ENCODE peak calls at places on chromosomes 1 and 21, in nine cellular contexts. T, W, C, K, V, X, B, H and A are unnamed samples.

GRCh38 chr1:30768169-30768829 is 10.7 kb upstream of the LAPTM5 start:
- DNase-seq in T (no peak), W (no peak), C (no peak), K (no peak), V (no peak), X (no peak), B (no peak), H (no peak), A (no peak)

GRCh38 chr1:172322219-172323061 is 98.0 kb upstream of the C1orf105 start:
- DNase-seq in T (no peak), W (peak), C (peak), K (no peak), V (peak), X (peak), B (peak), H (peak), A (peak)

GRCh38 chr1:183277821-183278735 is 92.0 kb downstream of the LAMC2 start:
- DNase-seq in T (no peak), W (no peak), C (no peak), K (no peak), V (peak), X (no peak), B (no peak), H (no peak), A (peak)

GRCh38 chr1:28740118-28740517 is 3.4 kb downstream of the YTHDF2 start:
- DNase-seq in T (no peak), W (no peak), C (no peak), K (no peak), V (no peak), X (no peak), B (no peak), H (no peak), A (no peak)

GRCh38 chr1:86733340-86733739 is 29.0 kb downstream of the SH3GLB1 start:
- DNase-seq in T (no peak), W (no peak), C (no peak), K (no peak), V (no peak), X (no peak), B (no peak), H (no peak), A (no peak)

GRCh38 chr1:14970115-14970798 is 183.3 kb upstream of the TMEM51 start:
- DNase-seq in T (no peak), W (peak), C (no peak), K (no peak), V (peak), X (peak), B (no peak), H (no peak), A (peak)

GRCh38 chr1:233019921-233020320 is 69.5 kb downstream of the NTPCR start:
- DNase-seq in T (no peak), W (no peak), C (no peak), K (no peak), V (no peak), X (no peak), B (no peak), H (no peak), A (no peak)

GRCh38 chr1:230104395-230105244 is 37.6 kb downstream of the GALNT2 start:
- DNase-seq in T (peak), W (peak), C (peak), K (peak), V (peak), X (peak), B (no peak), H (peak), A (peak)

GRCh38 chr1:177432897-177433296 is 262.1 kb downstream of the BRINP2 start:
- DNase-seq in T (no peak), W (no peak), C (no peak), K (no peak), V (peak), X (no peak), B (no peak), H (no peak), A (no peak)

GRCh38 chr21:38352536-38353219 is 95.9 kb downstream of the KCNJ15 start:
- DNase-seq in T (peak), W (peak), C (no peak), K (no peak), V (peak), X (peak), B (peak), H (peak), A (peak)

GRCh38 chr1:43432907-43433306 is 20.8 kb downstream of the HYI start:
- DNase-seq in T (no peak), W (peak), C (no peak), K (no peak), V (no peak), X (no peak), B (no peak), H (no peak), A (peak)

GRCh38 chr1:105485207-105485606 is 1571.3 kb upstream of the PRMT6 start:
- DNase-seq in T (no peak), W (no peak), C (no peak), K (no peak), V (peak), X (no peak), B (no peak), H (no peak), A (no peak)

GRCh38 chr21:39381009-39381408 is 32.1 kb upstream of the HMGN1 start:
- DNase-seq in T (no peak), W (no peak), C (no peak), K (no peak), V (no peak), X (no peak), B (no peak), H (no peak), A (no peak)

GRCh38 chr1:93672069-93672468 is 9.6 kb downstream of the BCAR3 start:
- DNase-seq in T (no peak), W (peak), C (peak), K (no peak), V (peak), X (peak), B (no peak), H (peak), A (no peak)

GRCh38 chr21:25960423-25960822 is 210.1 kb downstream of the APP start:
- DNase-seq in T (no peak), W (no peak), C (no peak), K (no peak), V (no peak), X (no peak), B (no peak), H (no peak), A (no peak)

GRCh38 chr1:201330541-201330940 is 46.9 kb downstream of the TNNT2 start:
- DNase-seq in T (no peak), W (no peak), C (no peak), K (no peak), V (no peak), X (no peak), B (no peak), H (peak), A (no peak)

GRCh38 chr21:15421521-15421920 is 308.3 kb upstream of the USP25 start:
- DNase-seq in T (no peak), W (no peak), C (no peak), K (no peak), V (no peak), X (no peak), B (no peak), H (no peak), A (no peak)

GRCh38 chr1:236066828-236067386 is 2.0 kb upstream of the NID1 start:
- DNase-seq in T (peak), W (no peak), C (no peak), K (peak), V (no peak), X (peak), B (no peak), H (peak), A (peak)

DNA sequence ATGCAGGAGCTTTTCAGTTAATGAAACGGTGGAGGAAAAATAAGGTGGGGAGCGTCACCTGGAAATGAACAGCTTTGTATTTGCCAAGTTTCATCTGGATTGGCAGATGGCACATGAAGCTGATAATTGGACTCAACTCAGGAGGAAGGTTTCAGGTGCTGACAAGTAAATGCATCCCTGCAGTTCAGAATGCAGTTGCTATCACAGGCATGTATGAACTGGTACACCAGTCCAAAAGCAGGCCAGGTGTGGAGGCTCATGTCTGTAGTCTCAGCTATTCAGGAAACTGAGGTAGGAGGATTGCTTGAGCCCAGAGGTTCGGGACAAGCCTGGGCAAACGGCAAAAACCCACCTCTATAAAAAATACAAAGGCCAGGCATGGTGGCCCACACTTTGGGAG is 15.5 kb downstream of the DEGS1 start:
- DNase-seq in T (no peak), W (no peak), C (no peak), K (no peak), V (no peak), X (no peak), B (no peak), H (no peak), A (no peak)
- TF ChIP-seq CTCF in T (no peak), W (no peak), C (no peak), K (no peak), V (no peak), X (no peak), B (no peak), H (no peak), A (no peak)

DNA sequence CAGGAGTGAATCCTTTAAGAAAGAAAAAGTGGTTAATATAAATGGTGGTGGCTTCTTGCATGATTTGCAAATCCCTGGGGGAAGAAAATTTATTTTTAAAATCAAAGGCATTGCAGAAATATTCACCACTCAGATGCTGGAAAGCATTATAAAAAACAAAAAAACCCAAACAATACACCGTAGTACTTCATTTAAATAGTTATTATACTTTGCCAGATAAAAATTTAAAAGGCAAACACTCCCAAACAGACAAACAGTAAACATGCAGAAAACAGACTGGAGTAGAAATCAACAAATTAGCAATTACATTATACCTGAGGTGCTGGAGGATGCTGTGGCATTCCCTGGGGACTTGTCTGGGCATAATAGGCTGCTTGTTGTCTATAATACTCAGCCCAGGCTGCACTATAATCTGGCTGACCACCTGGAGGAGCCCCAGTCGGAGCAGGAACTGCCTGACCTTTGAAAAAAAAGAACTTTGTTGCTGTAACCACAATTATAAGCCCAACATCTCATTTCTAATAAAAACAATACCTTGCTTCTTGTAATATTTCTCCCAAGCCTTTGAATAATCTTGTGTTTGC is 29.9 kb downstream of the FUBP1 start:
- DNase-seq in T (no peak), W (no peak), C (no peak), K (no peak), V (peak), X (peak), B (no peak), H (no peak), A (no peak)
- TF ChIP-seq CTCF in T (no peak), W (peak), C (no peak), K (no peak), V (peak), X (peak), B (no peak), H (no peak), A (no peak)

GRCh38 chr1:6601049-6601864 is 1.4 kb downstream of the KLHL21 start:
- DNase-seq in T (peak), W (peak), C (peak), K (peak), V (peak), X (peak), B (peak), H (peak), A (peak)
- TF ChIP-seq CTCF in T (no peak), W (no peak), C (no peak), K (no peak), V (no peak), X (no peak), B (no peak), H (no peak), A (no peak)

GRCh38 chr21:33901421-33902288 is 13.9 kb downstream of the ATP5PO start:
- DNase-seq in T (no peak), W (no peak), C (peak), K (no peak), V (peak), X (peak), B (peak), H (no peak), A (peak)
- TF ChIP-seq CTCF in T (peak), W (no peak), C (peak), K (no peak), V (peak), X (peak), B (peak), H (peak), A (no peak)

DNA sequence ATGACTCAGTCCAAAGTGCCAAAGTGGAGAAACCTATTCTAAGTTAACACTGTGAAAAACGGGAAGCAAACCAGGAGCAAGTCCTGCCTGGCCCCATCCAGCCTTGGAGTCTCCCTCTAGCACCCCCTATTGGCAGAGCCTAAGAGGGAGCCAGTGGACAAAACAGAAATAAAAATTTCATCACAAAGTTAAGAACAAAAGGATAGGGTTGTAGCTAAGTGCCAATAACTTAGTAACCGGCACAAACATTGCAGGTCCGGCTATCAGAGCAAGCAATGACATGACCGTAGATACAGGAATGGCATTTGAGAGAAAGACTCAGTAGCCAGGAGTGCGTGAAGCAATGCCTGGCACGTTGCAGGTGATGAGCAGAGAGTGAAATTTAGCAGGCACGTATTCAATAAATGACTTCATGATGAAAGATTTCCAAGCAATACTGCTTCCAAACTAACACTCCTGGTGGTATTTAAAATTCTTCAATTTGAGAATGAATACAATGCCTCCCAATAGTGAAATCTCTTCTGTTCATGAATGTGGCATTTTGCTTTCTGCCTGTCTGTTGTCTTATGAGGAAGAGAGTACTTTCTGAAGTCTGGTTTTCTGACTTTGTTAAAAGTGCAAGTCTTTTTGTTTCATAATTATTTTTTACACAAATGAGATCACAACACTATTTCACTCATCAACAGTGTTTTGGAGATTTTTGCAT is 391.0 kb downstream of the OMA1 start:
- DNase-seq in T (no peak), W (no peak), C (no peak), K (no peak), V (peak), X (peak), B (peak), H (no peak), A (no peak)
- TF ChIP-seq CTCF in T (peak), W (no peak), C (no peak), K (no peak), V (peak), X (peak), B (peak), H (peak), A (no peak)

DNA sequence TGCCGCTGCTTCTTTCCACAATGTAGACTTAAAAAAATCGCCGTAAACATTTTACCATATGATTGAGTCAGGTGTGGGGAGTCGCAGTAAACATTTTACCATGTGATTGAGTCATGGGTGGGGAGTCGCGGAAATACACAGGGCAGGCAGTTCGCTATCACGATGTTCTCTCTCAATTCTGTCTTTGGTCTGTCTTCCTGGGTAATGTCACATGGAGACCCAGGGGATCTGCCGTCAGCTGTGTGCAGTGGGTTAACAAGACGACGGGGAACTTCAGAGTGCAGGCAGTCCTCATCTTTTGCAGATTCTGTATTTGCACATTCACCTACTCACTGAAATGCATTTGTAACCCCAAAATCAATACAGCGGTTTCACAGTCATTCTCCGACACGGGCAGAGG is 525.6 kb downstream of the KIF26B start:
- DNase-seq in T (no peak), W (no peak), C (no peak), K (no peak), V (no peak), X (no peak), B (no peak), H (no peak), A (peak)
- TF ChIP-seq CTCF in T (no peak), W (no peak), C (no peak), K (no peak), V (no peak), X (no peak), B (no peak), H (no peak), A (no peak)

GRCh38 chr1:240503558-240503957 is 108.4 kb downstream of the GREM2 start:
- DNase-seq in T (no peak), W (no peak), C (no peak), K (no peak), V (no peak), X (no peak), B (no peak), H (no peak), A (no peak)

GRCh38 chr1:240500681-240501080 is 111.3 kb downstream of the GREM2 start:
- DNase-seq in T (no peak), W (no peak), C (no peak), K (no peak), V (no peak), X (no peak), B (no peak), H (no peak), A (no peak)

GRCh38 chr1:240498335-240498734 is 113.6 kb downstream of the GREM2 start:
- DNase-seq in T (no peak), W (no peak), C (no peak), K (no peak), V (no peak), X (no peak), B (no peak), H (no peak), A (no peak)

GRCh38 chr1:240499012-240499411 is 112.9 kb downstream of the GREM2 start:
- DNase-seq in T (no peak), W (no peak), C (no peak), K (no peak), V (peak), X (no peak), B (no peak), H (no peak), A (no peak)

DNA sequence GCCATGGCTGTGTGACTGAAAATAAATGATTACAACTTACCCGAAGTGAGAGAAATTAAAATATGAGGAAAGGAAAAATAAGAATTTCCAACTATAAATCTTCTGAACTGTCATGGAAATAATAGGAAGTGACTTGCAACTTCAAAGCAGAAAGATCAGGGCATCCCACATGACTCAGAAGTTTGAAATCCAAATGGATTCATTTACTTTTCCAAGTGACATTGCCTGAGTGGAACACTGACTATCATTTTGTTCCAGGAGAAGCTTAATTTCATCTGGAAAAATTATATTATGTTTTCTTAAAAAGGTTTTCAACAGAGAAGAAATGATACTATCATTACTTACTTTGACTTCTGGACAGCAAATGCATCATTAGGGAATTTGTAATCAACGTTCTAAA is 110.8 kb downstream of the GREM2 start:
- DNase-seq in T (no peak), W (no peak), C (no peak), K (no peak), V (peak), X (no peak), B (no peak), H (no peak), A (no peak)
- TF ChIP-seq CTCF in T (no peak), W (no peak), C (no peak), K (no peak), V (no peak), X (no peak), B (no peak), H (no peak), A (no peak)

DNA sequence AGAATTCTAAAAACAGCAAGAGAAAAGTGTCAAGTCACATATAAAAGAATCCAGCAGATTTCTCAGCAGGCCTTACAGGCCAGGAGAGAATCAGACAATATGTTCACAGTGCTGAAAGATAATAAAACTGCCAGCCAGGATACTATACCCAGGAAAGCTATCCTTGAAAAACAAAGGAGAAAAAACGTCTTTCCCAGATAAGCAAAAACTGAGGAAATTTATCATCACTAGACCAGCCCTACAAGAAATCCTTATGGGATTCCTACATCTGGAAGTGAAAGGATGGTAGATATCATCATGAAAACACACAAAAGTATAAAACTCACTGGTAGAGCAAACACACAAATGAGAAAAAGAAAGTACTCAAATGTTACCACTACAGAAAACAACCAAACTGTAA is 25.2 kb upstream of the UTS2 start:
- DNase-seq in T (no peak), W (no peak), C (no peak), K (no peak), V (no peak), X (no peak), B (no peak), H (no peak), A (no peak)
- TF ChIP-seq CTCF in T (no peak), W (no peak), C (no peak), K (no peak), V (no peak), X (no peak), B (no peak), H (no peak), A (no peak)

GRCh38 chr21:43269461-43269860 is 100.7 kb downstream of the CRYAA start:
- DNase-seq in T (peak), W (no peak), C (no peak), K (peak), V (no peak), X (no peak), B (no peak), H (peak), A (no peak)
- TF ChIP-seq CTCF in T (peak), W (no peak), C (no peak), K (peak), V (peak), X (no peak), B (peak), H (peak), A (no peak)

DNA sequence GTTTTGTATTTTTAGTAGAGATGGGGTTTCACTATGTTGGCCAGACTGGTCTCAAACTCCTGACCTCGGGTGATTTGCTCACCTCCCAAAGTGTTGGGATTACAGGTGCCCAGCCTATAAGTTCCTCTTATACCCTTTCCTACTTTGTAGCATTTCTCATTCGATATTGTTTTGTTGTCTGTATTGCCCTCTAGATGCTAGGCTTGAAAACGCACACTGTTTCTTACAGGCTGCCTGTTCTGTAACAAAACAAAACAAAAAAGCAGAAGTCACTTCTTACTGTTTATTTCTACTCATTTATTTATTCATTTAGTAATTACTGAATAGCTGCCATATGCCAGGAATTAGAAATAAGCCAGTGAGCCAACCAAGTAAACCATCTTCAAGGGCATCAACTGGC is 136.9 kb upstream of the BMP8A start:
- DNase-seq in T (no peak), W (no peak), C (no peak), K (no peak), V (no peak), X (no peak), B (no peak), H (no peak), A (no peak)
- TF ChIP-seq CTCF in T (no peak), W (no peak), C (no peak), K (no peak), V (peak), X (no peak), B (no peak), H (no peak), A (no peak)